ENCODE peak calls at places on chromosome 22, in seven cellular contexts. M is GM10248, G is fibroblast of mammary gland, S is stomach, U is GM23338, W is bronchial epithelial cell, V is HFF-Myc. K is an unnamed sample.

GRCh38 chr22:39519681-39520053 is 695 bp upstream of the ATF4 start:
- DNase-seq in G (no peak), V (no peak), U (peak), M (peak), W (no peak), S (peak), K (no peak)

GRCh38 chr22:30876221-30876751 is 92.3 kb downstream of the MORC2 start:
- DNase-seq in M (no peak), U (no peak), W (no peak), S (no peak), G (no peak), V (no peak), K (no peak)

GRCh38 chr22:46171940-46172339 is 21.6 kb downstream of the PPARA start:
- DNase-seq in V (peak), G (peak), U (no peak), S (no peak), W (peak), M (no peak), K (no peak)

GRCh38 chr22:46763051-46763705 is 728 bp downstream of the TBC1D22A start:
- DNase-seq in S (no peak), G (peak), V (no peak), U (peak), W (no peak), M (peak), K (peak)

GRCh38 chr22:31229402-31230140 is 17.5 kb downstream of the LIMK2 start:
- DNase-seq in V (no peak), S (peak), M (no peak), W (no peak), G (peak), U (peak), K (no peak)

GRCh38 chr22:46354993-46355305 is 19.4 kb downstream of the TRMU start:
- DNase-seq in U (no peak), W (no peak), M (no peak), V (no peak), S (no peak), G (no peak), K (no peak)

GRCh38 chr22:49880281-49880680 is 26.6 kb downstream of the ZBED4 start:
- DNase-seq in U (peak), S (no peak), M (peak), G (no peak), V (no peak), W (no peak), K (peak)

GRCh38 chr22:46433318-46433717 is 97.8 kb downstream of the TRMU start:
- DNase-seq in W (no peak), S (no peak), G (no peak), V (no peak), M (peak), U (no peak), K (no peak)

GRCh38 chr22:32043391-32043790 is 330 bp downstream of the SLC5A1 start:
- DNase-seq in G (no peak), U (no peak), M (no peak), W (no peak), S (no peak), V (no peak), K (no peak)

GRCh38 chr22:48742191-48742555 is 1085.5 kb downstream of the BRD1 start:
- DNase-seq in M (no peak), U (no peak), W (no peak), G (no peak), S (no peak), V (no peak), K (no peak)

GRCh38 chr22:28442264-28442950 is 237.2 kb downstream of the TTC28 start:
- DNase-seq in G (peak), S (peak), M (peak), W (peak), U (peak), V (no peak), K (peak)

GRCh38 chr22:41431656-41432055 is 14.9 kb downstream of the TOB2 start:
- DNase-seq in S (no peak), V (no peak), W (no peak), G (no peak), M (peak), U (no peak), K (no peak)

GRCh38 chr22:29219881-29220670 is 14.4 kb downstream of the EMID1 start:
- DNase-seq in W (no peak), G (no peak), M (no peak), U (peak), V (no peak), S (peak), K (no peak)

GRCh38 chr22:48531721-48532435 is 1295.8 kb downstream of the BRD1 start:
- DNase-seq in V (no peak), W (no peak), S (no peak), U (no peak), M (no peak), G (no peak), K (no peak)

GRCh38 chr22:28942801-28943500 is 59.6 kb downstream of the ZNRF3 start:
- DNase-seq in M (no peak), V (no peak), W (no peak), U (no peak), S (no peak), G (no peak), K (no peak)

GRCh38 chr22:21624880-21625791 is 4.7 kb downstream of the YDJC start:
- DNase-seq in W (no peak), G (no peak), M (no peak), V (no peak), S (no peak), U (no peak), K (no peak)

GRCh38 chr22:31944700-31945477 is 554 bp downstream of the YWHAH start:
- DNase-seq in V (no peak), S (peak), G (no peak), W (no peak), M (no peak), U (peak), K (peak)

GRCh38 chr22:46076651-46077339 is 73.5 kb upstream of the PPARA start:
- DNase-seq in W (peak), G (no peak), V (no peak), U (peak), M (no peak), S (peak), K (no peak)

GRCh38 chr22:31526275-31526674 is 29.9 kb downstream of the SFI1 start:
- DNase-seq in V (no peak), G (no peak), S (no peak), U (no peak), W (no peak), M (no peak), K (peak)

GRCh38 chr22:47027766-47028165 is 265.3 kb downstream of the TBC1D22A start:
- DNase-seq in W (no peak), G (no peak), S (no peak), M (no peak), U (peak), V (no peak), K (no peak)

GRCh38 chr22:48605856-48606255 is 1221.8 kb downstream of the BRD1 start:
- DNase-seq in G (no peak), U (no peak), S (no peak), W (no peak), M (no peak), V (no peak), K (no peak)

GRCh38 chr22:50641696-50642607 is 14.0 kb upstream of the ARSA start:
- DNase-seq in U (peak), G (peak), V (no peak), W (peak), S (no peak), M (no peak), K (peak)

GRCh38 chr22:49582171-49582570 is 245.5 kb downstream of the BRD1 start:
- DNase-seq in M (no peak), W (no peak), V (no peak), U (no peak), S (no peak), G (no peak), K (no peak)

GRCh38 chr22:39598017-39598965 is 27.7 kb downstream of the CACNA1I start:
- DNase-seq in G (no peak), W (peak), U (peak), M (peak), V (no peak), S (peak), K (peak)

GRCh38 chr22:48785792-48786678 is 1041.6 kb downstream of the BRD1 start:
- DNase-seq in U (no peak), S (no peak), M (peak), V (no peak), G (no peak), W (no peak), K (no peak)

GRCh38 chr22:29244785-29245625 is 22.8 kb downstream of the RHBDD3 start:
- DNase-seq in G (no peak), S (no peak), W (no peak), M (no peak), U (no peak), V (no peak), K (no peak)

GRCh38 chr22:24133187-24133965 is 47.9 kb upstream of the SUSD2 start:
- DNase-seq in W (no peak), G (peak), U (peak), V (no peak), S (no peak), M (no peak), K (peak)

GRCh38 chr22:29078869-29079207 is 6.0 kb downstream of the KREMEN1 start:
- DNase-seq in S (no peak), U (no peak), W (no peak), V (no peak), G (no peak), M (no peak), K (no peak)

DNA sequence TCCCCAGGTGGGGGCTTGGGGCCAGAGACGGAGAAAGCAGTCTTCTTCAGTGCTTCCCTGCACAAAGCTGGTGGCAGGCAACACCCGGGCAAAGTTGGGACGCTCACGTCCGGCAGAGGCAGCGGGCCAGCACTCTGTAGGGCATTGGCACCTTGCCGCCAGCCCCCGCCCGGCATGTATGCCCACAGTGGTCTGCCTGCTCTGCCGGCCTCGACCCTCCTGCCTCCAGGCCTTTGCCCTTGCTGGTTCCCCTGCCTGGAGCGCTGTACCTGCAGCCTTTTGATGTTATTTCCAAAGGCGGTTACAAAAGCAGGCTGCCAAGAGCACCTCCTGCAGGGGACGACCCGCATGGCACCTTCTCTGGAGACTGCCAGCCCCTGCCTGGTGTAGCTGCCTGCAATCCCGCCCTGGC is 56.5 kb upstream of the SHISAL1 start:
- DNase-seq in U (peak), W (no peak), V (no peak), M (no peak), S (no peak), G (no peak), K (peak)
- TF ChIP-seq CTCF in U (peak), W (peak), V (peak), M (no peak), S (no peak), G (no peak), K (no peak)

GRCh38 chr22:43477966-43478365 is 66.2 kb downstream of the MPPED1 start:
- DNase-seq in U (no peak), W (no peak), V (no peak), S (no peak), G (no peak), M (no peak), K (no peak)

GRCh38 chr22:43477151-43477725 is 65.4 kb downstream of the MPPED1 start:
- DNase-seq in U (no peak), S (no peak), G (no peak), V (no peak), W (no peak), M (no peak), K (no peak)

GRCh38 chr22:43475549-43476076 is 63.8 kb downstream of the MPPED1 start:
- DNase-seq in U (no peak), M (no peak), G (no peak), W (no peak), S (no peak), V (no peak), K (no peak)

GRCh38 chr22:43476751-43477150 is 64.9 kb downstream of the MPPED1 start:
- DNase-seq in S (no peak), V (no peak), G (no peak), W (no peak), M (no peak), U (no peak), K (no peak)

GRCh38 chr22:43476341-43476740 is 64.5 kb downstream of the MPPED1 start:
- DNase-seq in W (no peak), S (no peak), M (no peak), U (peak), G (no peak), V (no peak), K (no peak)
- TF ChIP-seq CTCF in W (no peak), S (no peak), M (no peak), U (peak), G (no peak), V (no peak), K (no peak)

GRCh38 chr22:27297125-27297524 is 504.4 kb downstream of the MN1 start:
- DNase-seq in U (no peak), G (no peak), V (no peak), W (no peak), S (no peak), M (no peak), K (no peak)

GRCh38 chr22:27300661-27301285 is 500.8 kb downstream of the MN1 start:
- DNase-seq in U (no peak), M (no peak), S (no peak), V (no peak), W (no peak), G (no peak), K (no peak)

GRCh38 chr22:27299181-27300085 is 502.1 kb downstream of the MN1 start:
- DNase-seq in S (no peak), U (peak), V (no peak), W (no peak), M (no peak), G (no peak), K (no peak)

GRCh38 chr22:27296091-27296675 is 505.4 kb downstream of the MN1 start:
- DNase-seq in M (no peak), S (no peak), U (peak), W (no peak), G (no peak), V (no peak), K (no peak)

GRCh38 chr22:27298387-27299141 is 503.0 kb downstream of the MN1 start:
- DNase-seq in G (no peak), S (no peak), V (no peak), M (no peak), W (no peak), U (no peak), K (no peak)
- TF ChIP-seq CTCF in G (no peak), S (no peak), V (no peak), M (no peak), W (no peak), U (no peak), K (no peak)

GRCh38 chr22:37636186-37636948 is 3.1 kb upstream of the SH3BP1 start:
- DNase-seq in S (peak), M (no peak), G (peak), V (peak), U (peak), W (no peak), K (peak)
- TF ChIP-seq CTCF in S (no peak), M (no peak), G (peak), V (peak), U (peak), W (peak), K (peak)

GRCh38 chr22:38215156-38216038 is 13.6 kb downstream of the MAFF start:
- DNase-seq in W (no peak), S (no peak), U (no peak), V (no peak), M (no peak), G (no peak), K (no peak)

GRCh38 chr22:38213319-38214247 is 11.8 kb downstream of the MAFF start:
- DNase-seq in V (no peak), S (no peak), U (peak), M (peak), G (no peak), W (no peak), K (no peak)

GRCh38 chr22:38211556-38211955 is 9.8 kb downstream of the MAFF start:
- DNase-seq in S (no peak), V (no peak), U (no peak), M (no peak), G (no peak), W (no peak), K (no peak)

GRCh38 chr22:38212442-38212841 is 10.6 kb downstream of the MAFF start:
- DNase-seq in U (no peak), M (no peak), S (no peak), G (no peak), V (no peak), W (no peak), K (no peak)

DNA sequence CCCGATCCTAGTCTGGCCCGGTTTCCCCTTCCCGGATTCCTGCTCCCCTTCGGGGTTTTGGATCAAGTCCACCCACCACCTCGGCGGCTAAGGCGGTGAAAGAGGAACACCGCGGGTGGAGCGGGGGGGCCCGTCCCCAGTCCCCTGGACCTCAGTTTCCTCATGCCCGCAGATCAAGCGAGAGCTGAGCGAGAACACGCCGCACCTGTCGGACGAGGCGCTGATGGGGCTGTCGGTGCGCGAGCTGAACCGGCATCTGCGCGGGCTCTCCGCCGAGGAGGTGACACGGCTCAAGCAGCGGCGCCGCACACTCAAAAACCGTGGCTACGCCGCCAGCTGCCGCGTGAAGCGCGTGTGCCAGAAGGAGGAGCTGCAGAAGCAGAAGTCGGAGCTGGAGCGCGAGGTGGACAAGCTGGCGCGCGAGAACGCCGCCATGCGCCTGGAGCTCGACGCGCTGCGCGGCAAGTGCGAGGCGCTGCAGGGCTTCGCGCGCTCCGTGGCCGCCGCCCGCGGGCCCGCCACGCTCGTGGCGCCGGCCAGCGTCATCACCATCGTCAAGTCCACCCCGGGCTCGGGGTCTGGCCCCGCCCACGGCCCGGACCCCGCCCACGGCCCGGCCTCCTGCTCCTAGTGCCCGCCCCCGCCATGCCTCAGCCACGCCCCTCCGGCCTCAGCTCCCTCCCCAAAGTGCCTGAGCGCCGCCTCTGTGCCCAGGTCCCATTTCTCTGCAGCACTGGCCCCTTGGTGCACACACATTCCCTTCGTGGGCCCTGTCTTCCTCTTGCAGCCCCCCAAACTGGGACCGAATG is 12.7 kb downstream of the MAFF start:
- DNase-seq in W (peak), G (no peak), S (peak), M (peak), U (peak), V (no peak), K (peak)
- TF ChIP-seq CTCF in W (peak), G (no peak), S (no peak), M (peak), U (peak), V (no peak), K (no peak)

GRCh38 chr22:22880645-22881044 is 7.0 kb upstream of the IGLL5 start:
- DNase-seq in U (no peak), M (no peak), W (no peak), S (no peak), V (no peak), G (no peak), K (no peak)

GRCh38 chr22:22878211-22878570 is 9.4 kb upstream of the IGLL5 start:
- DNase-seq in W (no peak), M (no peak), U (no peak), G (no peak), S (no peak), V (no peak), K (no peak)

GRCh38 chr22:22877523-22878210 is 9.9 kb upstream of the IGLL5 start:
- DNase-seq in W (peak), U (peak), M (no peak), V (peak), G (peak), S (peak), K (peak)

GRCh38 chr22:22879675-22880029 is 8.0 kb upstream of the IGLL5 start:
- DNase-seq in V (no peak), U (no peak), S (no peak), W (no peak), G (no peak), M (no peak), K (no peak)

DNA sequence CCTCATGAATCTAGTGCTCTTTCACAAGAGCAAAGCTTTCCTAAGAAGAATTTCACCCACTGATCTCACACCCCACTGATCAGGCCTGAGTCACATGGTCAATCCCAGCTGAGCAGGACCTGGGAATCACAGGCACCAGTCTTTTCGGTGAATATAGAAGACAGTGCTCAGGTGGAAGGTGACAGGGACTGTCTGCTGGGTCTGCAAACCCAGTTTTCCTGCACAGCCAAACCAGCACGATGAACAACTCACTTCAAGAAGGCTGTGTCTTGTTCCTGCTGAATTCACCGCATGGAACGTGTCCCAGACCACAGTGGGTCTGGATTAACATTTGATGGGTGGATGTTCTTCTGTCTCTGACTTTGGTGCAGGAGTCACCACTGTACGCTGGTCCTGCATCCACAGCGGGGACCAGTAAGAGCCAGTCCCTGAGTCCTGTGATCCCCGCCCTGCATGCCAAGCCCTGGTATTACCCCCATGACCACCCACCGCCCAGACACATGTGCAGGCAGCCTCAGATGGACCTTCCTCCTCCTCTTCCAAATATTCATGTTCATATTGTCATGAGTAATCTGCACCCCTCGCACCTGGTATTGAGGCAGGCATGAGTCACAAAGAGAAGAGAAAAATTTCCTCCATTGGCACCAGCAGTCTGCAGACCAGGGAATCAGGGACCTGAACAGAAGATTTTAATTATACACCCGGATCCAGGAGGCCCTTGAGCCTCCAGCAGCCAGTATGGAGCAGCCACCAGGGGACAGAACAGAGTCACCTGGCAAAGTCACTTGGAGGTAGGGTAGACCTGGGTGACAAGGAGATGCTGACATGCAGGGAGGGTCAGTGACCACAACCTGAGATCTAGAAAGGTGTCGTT is 8.6 kb upstream of the IGLL5 start:
- DNase-seq in G (no peak), S (no peak), W (no peak), M (no peak), V (no peak), U (no peak), K (no peak)
- TF ChIP-seq CTCF in G (no peak), S (no peak), W (no peak), M (peak), V (peak), U (peak), K (peak)

GRCh38 chr22:20099099-20099711 is 16.7 kb upstream of the RANBP1 start:
- DNase-seq in G (no peak), W (no peak), U (no peak), M (no peak), S (no peak), V (no peak), K (no peak)
- TF ChIP-seq CTCF in G (no peak), W (no peak), U (no peak), M (no peak), S (no peak), V (no peak), K (no peak)

GRCh38 chr22:42632096-42632495 is 8.3 kb downstream of the ATP5MGL start:
- DNase-seq in V (no peak), M (no peak), G (no peak), U (peak), W (no peak), S (no peak), K (no peak)
- TF ChIP-seq CTCF in V (peak), M (no peak), G (peak), U (peak), W (no peak), S (no peak), K (no peak)